ENCODE peak calls at places on chromosome 7, in nine cellular contexts. A is stimulated activated CD4-positive, alpha-beta T cell treated with anti-CD3 and anti-CD28 coated beads, Interleukin-1b, Interleukin-23, amount 100 ng/mL, for 1 hour; G is HT-29; U is EL; D is heart left ventricle; V is hepatocyte; X is ascending aorta; J is HEK293T; Z is AG08395. O is an unnamed sample.

GRCh38 chr7:1620835-1621234 is 49.2 kb upstream of the ELFN1 start:
- DNase-seq in A (no peak), G (no peak), U (no peak), D (no peak), V (no peak), X (no peak), J (no peak), Z (no peak), O (no peak)

GRCh38 chr7:84372712-84373111 is 178.1 kb upstream of the SEMA3A start:
- DNase-seq in A (no peak), G (no peak), U (peak; percentile 18), D (no peak), V (no peak), X (no peak), J (no peak), Z (no peak), O (no peak)

GRCh38 chr7:80722596-80723141 is 84.2 kb downstream of the CD36 start:
- DNase-seq in A (no peak), G (peak; percentile 90), U (peak; percentile 100), D (peak; percentile 68), V (peak; percentile 82), X (peak; percentile 89), J (no peak), Z (peak; percentile 91), O (no peak)

GRCh38 chr7:37420931-37421330 is 27.7 kb downstream of the ELMO1 start:
- DNase-seq in A (no peak), G (no peak), U (no peak), D (no peak), V (no peak), X (no peak), J (no peak), Z (no peak), O (no peak)

GRCh38 chr7:48718731-48719387 is 205.5 kb upstream of the CDC14C start:
- DNase-seq in A (no peak), G (no peak), U (no peak), D (no peak), V (peak; percentile 16), X (no peak), J (no peak), Z (no peak), O (no peak)

GRCh38 chr7:95246935-95247370 is 77.4 kb downstream of the PON1 start:
- DNase-seq in A (no peak), G (peak; percentile 79), U (peak; percentile 71), D (peak; percentile 29), V (peak; percentile 86), X (no peak), J (peak; percentile 60), Z (peak; percentile 73), O (peak; percentile 55)

GRCh38 chr7:6608081-6608480 is 7.3 kb upstream of the ZNF853 start:
- DNase-seq in A (no peak), G (no peak), U (no peak), D (no peak), V (no peak), X (no peak), J (no peak), Z (no peak), O (no peak)

GRCh38 chr7:123305840-123306375 is 106.1 kb upstream of the SLC13A1 start:
- DNase-seq in A (no peak), G (no peak), U (no peak), D (no peak), V (no peak), X (no peak), J (no peak), Z (no peak), O (no peak)

GRCh38 chr7:45124351-45124750 is 12.9 kb upstream of the TBRG4 start:
- DNase-seq in A (no peak), G (no peak), U (no peak), D (no peak), V (no peak), X (no peak), J (no peak), Z (no peak), O (no peak)

GRCh38 chr7:150983893-150984368 is 5.8 kb upstream of the KCNH2 start:
- DNase-seq in A (no peak), G (peak; percentile 84), U (no peak), D (no peak), V (peak; percentile 83), X (no peak), J (peak; percentile 68), Z (peak; percentile 46), O (peak; percentile 76)

GRCh38 chr7:16939161-16939560 is 57.4 kb upstream of the AGR3 start:
- DNase-seq in A (no peak), G (no peak), U (no peak), D (no peak), V (peak; percentile 48), X (no peak), J (no peak), Z (no peak), O (no peak)

GRCh38 chr7:94391716-94392390 is 2.8 kb upstream of the COL1A2 start:
- DNase-seq in A (no peak), G (no peak), U (peak; percentile 75), D (peak; percentile 31), V (peak; percentile 51), X (peak; percentile 69), J (no peak), Z (peak; percentile 69), O (peak; percentile 15)

GRCh38 chr7:98358706-98359105 is 42.2 kb downstream of the BAIAP2L1 start:
- DNase-seq in A (no peak), G (no peak), U (no peak), D (no peak), V (no peak), X (no peak), J (no peak), Z (no peak), O (no peak)

GRCh38 chr7:82428186-82428961 is 15.2 kb downstream of the CACNA2D1 start:
- DNase-seq in A (no peak), G (no peak), U (peak; percentile 84), D (no peak), V (no peak), X (no peak), J (no peak), Z (peak; percentile 39), O (no peak)

GRCh38 chr7:44112997-44113763 is 9.0 kb downstream of the AEBP1 start:
- DNase-seq in A (no peak), G (no peak), U (no peak), D (peak; percentile 23), V (no peak), X (no peak), J (no peak), Z (no peak), O (no peak)

GRCh38 chr7:81161459-81162075 is 242.7 kb upstream of the SEMA3C start:
- DNase-seq in A (no peak), G (peak; percentile 70), U (peak; percentile 84), D (peak; percentile 19), V (peak; percentile 58), X (no peak), J (peak; percentile 15), Z (peak; percentile 92), O (no peak)

GRCh38 chr7:123645516-123645915 is 10.2 kb upstream of the LMOD2 start:
- DNase-seq in A (no peak), G (no peak), U (no peak), D (peak; percentile 82), V (no peak), X (no peak), J (no peak), Z (no peak), O (peak; percentile 37)

GRCh38 chr7:48427671-48428070 is 256.4 kb downstream of the ABCA13 start:
- DNase-seq in A (no peak), G (no peak), U (peak; percentile 6), D (no peak), V (no peak), X (no peak), J (no peak), Z (no peak), O (no peak)